ENCODE peak calls at places on chromosomes 4 and X, in eight cellular contexts. F is GM23248, V is transverse colon, L is testis, M is MCF 10A, Q is HT1080, Z is skeletal muscle cell, T is EL. R is an unnamed sample.
A peak's percentile ranks its signal among the peaks of the same experiment; 100 is the strongest.

GRCh38 chr4:44313702-44314101 is 134.9 kb downstream of the KCTD8 start:
- DNase-seq in F (no peak), V (no peak), L (no peak), M (no peak), Q (no peak), Z (no peak), T (no peak), R (no peak)

GRCh38 chrX:120549483-120550452 is 11.0 kb downstream of the CUL4B start:
- DNase-seq in F (peak; percentile 85), V (no peak), L (no peak), M (peak; percentile 90), Q (peak; percentile 92), Z (peak; percentile 83), T (peak; percentile 92), R (no peak)

GRCh38 chr4:5750052-5750950 is 39.3 kb downstream of the EVC start:
- DNase-seq in F (peak; percentile 81), V (no peak), L (no peak), M (no peak), Q (no peak), Z (peak; percentile 77), T (peak; percentile 87), R (no peak)

GRCh38 chrX:104679175-104679574 is 113.2 kb downstream of the IL1RAPL2 start:
- DNase-seq in F (no peak), V (no peak), L (no peak), M (no peak), Q (peak; percentile 0), Z (no peak), T (no peak), R (no peak)

GRCh38 chrX:153667931-153668396 is 5.6 kb downstream of the PNCK start:
- DNase-seq in F (peak; percentile 72), V (peak; percentile 82), L (peak; percentile 94), M (peak; percentile 64), Q (peak; percentile 64), Z (peak; percentile 19), T (peak; percentile 68), R (peak; percentile 49)

GRCh38 chr4:26150948-26151347 is 169.9 kb upstream of the RBPJ start:
- DNase-seq in F (peak; percentile 78), V (no peak), L (no peak), M (peak; percentile 30), Q (peak; percentile 46), Z (no peak), T (peak; percentile 49), R (no peak)

GRCh38 chr4:120672558-120673147 is 249.9 kb downstream of the PRDM5 start:
- DNase-seq in F (no peak), V (no peak), L (no peak), M (no peak), Q (peak; percentile 68), Z (no peak), T (peak; percentile 6), R (no peak)

GRCh38 chr4:89175611-89176010 is 64.3 kb downstream of the TIGD2 start:
- DNase-seq in F (no peak), V (no peak), L (no peak), M (no peak), Q (no peak), Z (no peak), T (no peak), R (no peak)

GRCh38 chr4:185119927-185120630 is 23.0 kb upstream of the SLC25A4 start:
- DNase-seq in F (no peak), V (no peak), L (no peak), M (no peak), Q (peak; percentile 24), Z (no peak), T (no peak), R (no peak)

GRCh38 chrX:69015564-69016218 is 149.6 kb downstream of the PJA1 start:
- DNase-seq in F (no peak), V (no peak), L (no peak), M (no peak), Q (no peak), Z (no peak), T (no peak), R (no peak)

GRCh38 chr4:167779864-167780263 is 312.5 kb upstream of the ANXA10 start:
- DNase-seq in F (no peak), V (no peak), L (no peak), M (no peak), Q (no peak), Z (no peak), T (peak; percentile 9), R (no peak)

GRCh38 chr4:108036252-108036651 is 46.6 kb downstream of the HADH start:
- DNase-seq in F (no peak), V (peak; percentile 58), L (no peak), M (no peak), Q (no peak), Z (no peak), T (no peak), R (no peak)

GRCh38 chr4:337932-338758 is 531 bp downstream of the ZNF141 start:
- DNase-seq in F (peak; percentile 68), V (no peak), L (peak; percentile 62), M (peak; percentile 23), Q (no peak), Z (no peak), T (peak; percentile 41), R (no peak)

GRCh38 chr4:48653217-48654014 is 126.7 kb downstream of the FRYL start:
- DNase-seq in F (peak; percentile 73), V (peak; percentile 42), L (peak; percentile 80), M (no peak), Q (peak; percentile 12), Z (peak; percentile 48), T (peak; percentile 46), R (no peak)

GRCh38 chr4:162981823-162982222 is 184.9 kb downstream of the NAF1 start:
- DNase-seq in F (no peak), V (no peak), L (no peak), M (no peak), Q (no peak), Z (no peak), T (no peak), R (no peak)

GRCh38 chrX:77493677-77494553 is 46.7 kb downstream of the FGF16 start:
- DNase-seq in F (peak; percentile 55), V (no peak), L (no peak), M (peak; percentile 6), Q (peak; percentile 54), Z (peak; percentile 38), T (peak; percentile 83), R (no peak)

GRCh38 chr4:145909773-145910172 is 28.9 kb downstream of the ZNF827 start:
- DNase-seq in F (peak; percentile 10), V (peak; percentile 77), L (no peak), M (no peak), Q (no peak), Z (no peak), T (no peak), R (no peak)

GRCh38 chrX:124690495-124690894 is 344.1 kb downstream of the SH2D1A start:
- DNase-seq in F (no peak), V (no peak), L (no peak), M (no peak), Q (peak; percentile 0), Z (no peak), T (no peak), R (no peak)

GRCh38 chrX:13545731-13546130 is 23.7 kb upstream of the EGFL6 start:
- DNase-seq in F (no peak), V (no peak), L (no peak), M (no peak), Q (no peak), Z (no peak), T (no peak), R (no peak)

GRCh38 chr4:78298618-78299017 is 241.5 kb downstream of the FRAS1 start:
- DNase-seq in F (peak; percentile 55), V (no peak), L (no peak), M (peak; percentile 8), Q (peak; percentile 52), Z (no peak), T (peak; percentile 70), R (no peak)

GRCh38 chr4:98421106-98421505 is 159.9 kb downstream of the RAP1GDS1 start:
- DNase-seq in F (peak; percentile 56), V (no peak), L (no peak), M (no peak), Q (peak; percentile 18), Z (peak; percentile 66), T (peak; percentile 81), R (no peak)

GRCh38 chr4:160403066-160403465 is 1300.2 kb downstream of the RAPGEF2 start:
- DNase-seq in F (no peak), V (no peak), L (no peak), M (no peak), Q (no peak), Z (no peak), T (no peak), R (no peak)

GRCh38 chrX:42577936-42578335 is 200.0 kb downstream of the PPP1R2C start:
- DNase-seq in F (no peak), V (no peak), L (no peak), M (no peak), Q (peak; percentile 2), Z (no peak), T (no peak), R (no peak)

GRCh38 chr4:109816082-109816442 is 500 bp downstream of the GAR1 start:
- DNase-seq in F (peak; percentile 56), V (peak; percentile 26), L (no peak), M (peak; percentile 7), Q (no peak), Z (no peak), T (no peak), R (no peak)

GRCh38 chr4:98639523-98639922 is 18.9 kb downstream of the TSPAN5 start:
- DNase-seq in F (peak; percentile 24), V (no peak), L (no peak), M (no peak), Q (no peak), Z (no peak), T (no peak), R (no peak)

R was measured in DMS79.